ENCODE peak calls at places on chromosomes 11 and 22, in seven cellular contexts. One of them, this sample, is unnamed.

GRCh38 chr11:635945-636510 is 1.0 kb upstream of the DRD4 start:
- DNase-seq in left lung: no peak
- DNase-seq in GM10248: no peak
- DNase-seq in cardiac muscle cell: no peak
- DNase-seq in lower leg skin: no peak
- DNase-seq in GM20000: no peak
- DNase-seq in AG04450: no peak
- DNase-seq in this sample: no peak

GRCh38 chr11:133732109-133732508 is 113.2 kb downstream of the SPATA19 start:
- DNase-seq in cardiac muscle cell: no peak
- DNase-seq in left lung: no peak
- DNase-seq in lower leg skin: no peak
- DNase-seq in AG04450: no peak
- DNase-seq in GM10248: no peak
- DNase-seq in GM20000: no peak
- DNase-seq in this sample: no peak

GRCh38 chr11:47387944-47388696 is 9.8 kb upstream of the SPI1 start:
- DNase-seq in GM20000: no peak
- DNase-seq in AG04450: no peak
- DNase-seq in left lung: peak
- DNase-seq in lower leg skin: no peak
- DNase-seq in cardiac muscle cell: no peak
- DNase-seq in GM10248: no peak
- DNase-seq in this sample: no peak

GRCh38 chr11:7546324-7546791 is 32.6 kb downstream of the PPFIBP2 start:
- DNase-seq in GM20000: no peak
- DNase-seq in lower leg skin: peak
- DNase-seq in AG04450: no peak
- DNase-seq in left lung: no peak
- DNase-seq in GM10248: no peak
- DNase-seq in cardiac muscle cell: no peak
- DNase-seq in this sample: no peak

GRCh38 chr11:35033011-35033410 is 106.0 kb upstream of the CD44 start:
- DNase-seq in cardiac muscle cell: no peak
- DNase-seq in GM20000: no peak
- DNase-seq in lower leg skin: no peak
- DNase-seq in GM10248: no peak
- DNase-seq in AG04450: no peak
- DNase-seq in left lung: no peak
- DNase-seq in this sample: no peak

GRCh38 chr22:21443057-21443734 is 24.0 kb upstream of the TMEM191C start:
- DNase-seq in cardiac muscle cell: no peak
- DNase-seq in AG04450: no peak
- DNase-seq in lower leg skin: peak
- DNase-seq in GM10248: no peak
- DNase-seq in left lung: peak
- DNase-seq in GM20000: no peak
- DNase-seq in this sample: no peak

GRCh38 chr11:134663506-134664313 is 251.7 kb upstream of the B3GAT1 start:
- DNase-seq in left lung: no peak
- DNase-seq in lower leg skin: peak
- DNase-seq in cardiac muscle cell: no peak
- DNase-seq in GM10248: no peak
- DNase-seq in GM20000: no peak
- DNase-seq in AG04450: no peak
- DNase-seq in this sample: no peak

GRCh38 chr11:129740125-129740719 is 75.4 kb upstream of the TMEM45B start:
- DNase-seq in cardiac muscle cell: no peak
- DNase-seq in lower leg skin: no peak
- DNase-seq in GM20000: no peak
- DNase-seq in AG04450: no peak
- DNase-seq in left lung: no peak
- DNase-seq in GM10248: no peak
- DNase-seq in this sample: no peak

GRCh38 chr22:38935023-38935422 is 22.4 kb upstream of the APOBEC3A start:
- DNase-seq in lower leg skin: peak
- DNase-seq in AG04450: no peak
- DNase-seq in GM20000: no peak
- DNase-seq in cardiac muscle cell: no peak
- DNase-seq in left lung: peak
- DNase-seq in GM10248: no peak
- DNase-seq in this sample: no peak

GRCh38 chr22:17095538-17095937 is 10.7 kb downstream of the IL17RA start:
- DNase-seq in GM20000: no peak
- DNase-seq in left lung: no peak
- DNase-seq in cardiac muscle cell: no peak
- DNase-seq in AG04450: no peak
- DNase-seq in GM10248: no peak
- DNase-seq in lower leg skin: peak
- DNase-seq in this sample: no peak

GRCh38 chr11:114309517-114309916 is 13.3 kb downstream of the NNMT start:
- DNase-seq in left lung: no peak
- DNase-seq in GM10248: no peak
- DNase-seq in lower leg skin: no peak
- DNase-seq in AG04450: no peak
- DNase-seq in cardiac muscle cell: peak
- DNase-seq in GM20000: no peak
- DNase-seq in this sample: no peak

GRCh38 chr11:111422494-111423249 is 43.6 kb upstream of the POU2AF1 start:
- DNase-seq in GM20000: peak
- DNase-seq in lower leg skin: peak
- DNase-seq in cardiac muscle cell: peak
- DNase-seq in AG04450: no peak
- DNase-seq in GM10248: peak
- DNase-seq in left lung: no peak
- DNase-seq in this sample: peak

DNA sequence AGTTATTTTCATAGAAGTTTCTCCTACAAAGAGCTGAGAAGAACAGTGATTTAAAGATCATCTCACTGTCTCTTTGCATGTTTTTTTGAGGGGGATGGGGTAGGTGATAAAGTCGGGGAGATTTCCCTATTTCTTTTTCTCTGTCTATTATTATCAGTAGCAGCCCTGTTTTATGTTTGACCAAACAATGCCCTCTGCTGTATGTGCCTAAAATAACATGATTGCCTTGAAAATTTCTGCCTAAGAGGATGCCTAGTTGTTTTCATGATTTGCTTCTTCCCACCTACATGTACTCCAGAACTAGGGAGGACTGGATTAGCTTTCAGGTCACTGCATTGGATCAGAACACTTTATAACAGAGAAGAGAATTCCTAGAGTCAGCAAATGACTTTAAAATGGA is 1330.2 kb downstream of the LRRC4C start:
- DNase-seq in GM20000: peak
- DNase-seq in left lung: no peak
- DNase-seq in cardiac muscle cell: peak
- DNase-seq in AG04450: no peak
- DNase-seq in GM10248: peak
- DNase-seq in lower leg skin: no peak
- DNase-seq in this sample: no peak
- TF ChIP-seq CTCF in GM20000: peak
- TF ChIP-seq CTCF in left lung: peak
- TF ChIP-seq CTCF in cardiac muscle cell: no peak
- TF ChIP-seq CTCF in AG04450: peak
- TF ChIP-seq CTCF in GM10248: no peak
- TF ChIP-seq CTCF in lower leg skin: no peak
- TF ChIP-seq CTCF in this sample: no peak

GRCh38 chr11:68012044-68012842 is 2.1 kb downstream of the ALDH3B1 start:
- DNase-seq in GM10248: no peak
- DNase-seq in lower leg skin: no peak
- DNase-seq in left lung: peak
- DNase-seq in GM20000: no peak
- DNase-seq in AG04450: no peak
- DNase-seq in cardiac muscle cell: no peak
- DNase-seq in this sample: no peak

GRCh38 chr11:68013611-68014156 is 3.6 kb downstream of the ALDH3B1 start:
- DNase-seq in lower leg skin: no peak
- DNase-seq in AG04450: no peak
- DNase-seq in GM10248: no peak
- DNase-seq in GM20000: no peak
- DNase-seq in left lung: peak
- DNase-seq in cardiac muscle cell: no peak
- DNase-seq in this sample: no peak

GRCh38 chr11:68011046-68011943 is 1.2 kb downstream of the ALDH3B1 start:
- DNase-seq in left lung: no peak
- DNase-seq in cardiac muscle cell: no peak
- DNase-seq in AG04450: no peak
- DNase-seq in GM10248: no peak
- DNase-seq in lower leg skin: no peak
- DNase-seq in GM20000: no peak
- DNase-seq in this sample: no peak

GRCh38 chr11:68014157-68014965 is 4.2 kb downstream of the ALDH3B1 start:
- DNase-seq in GM20000: no peak
- DNase-seq in lower leg skin: peak
- DNase-seq in AG04450: peak
- DNase-seq in GM10248: no peak
- DNase-seq in left lung: peak
- DNase-seq in cardiac muscle cell: peak
- DNase-seq in this sample: no peak

DNA sequence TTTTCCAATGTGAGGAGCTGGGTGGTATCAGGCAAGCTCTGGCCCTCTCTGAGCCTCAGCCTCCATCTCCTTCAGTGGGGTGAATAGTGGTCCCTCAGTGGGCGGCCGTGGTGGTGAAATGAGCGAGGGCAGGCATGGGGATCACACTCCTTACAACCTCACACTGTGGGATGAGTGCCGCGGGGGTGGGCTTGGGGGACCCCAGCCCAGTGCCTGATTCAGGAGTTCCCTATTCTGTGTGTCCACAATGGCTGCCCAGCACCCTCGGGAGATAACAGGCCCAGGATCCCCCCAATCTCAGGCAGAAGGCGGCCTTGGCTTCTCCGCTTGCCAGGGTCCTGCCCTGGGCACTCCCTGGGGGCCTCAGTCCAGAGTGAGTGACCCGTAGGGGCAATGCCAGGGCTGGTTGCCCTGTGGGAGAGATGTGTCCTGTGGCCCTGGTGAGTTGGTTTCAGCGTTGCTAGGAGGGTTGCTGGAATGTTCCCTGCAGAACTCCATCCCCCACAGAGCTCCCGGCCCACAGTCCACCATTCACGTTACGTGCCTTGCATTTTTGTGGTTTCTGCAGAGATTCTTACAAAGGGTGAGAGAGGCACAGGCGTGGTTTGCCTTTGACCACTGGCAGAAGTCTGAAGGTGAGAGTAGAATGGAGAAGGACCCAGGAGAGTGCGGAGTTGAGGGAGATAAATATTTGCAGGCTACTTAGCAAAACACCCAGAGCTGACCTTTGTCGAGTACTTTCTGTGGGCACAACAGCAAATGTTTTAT is 2.9 kb downstream of the ALDH3B1 start:
- DNase-seq in cardiac muscle cell: peak
- DNase-seq in GM10248: no peak
- DNase-seq in AG04450: peak
- DNase-seq in left lung: peak
- DNase-seq in lower leg skin: no peak
- DNase-seq in GM20000: no peak
- DNase-seq in this sample: no peak
- TF ChIP-seq CTCF in cardiac muscle cell: no peak
- TF ChIP-seq CTCF in GM10248: no peak
- TF ChIP-seq CTCF in AG04450: no peak
- TF ChIP-seq CTCF in left lung: no peak
- TF ChIP-seq CTCF in lower leg skin: no peak
- TF ChIP-seq CTCF in GM20000: no peak
- TF ChIP-seq CTCF in this sample: no peak

GRCh38 chr22:44335066-44335839 is 22.5 kb upstream of the SHISAL1 start:
- DNase-seq in AG04450: no peak
- DNase-seq in GM10248: no peak
- DNase-seq in left lung: no peak
- DNase-seq in GM20000: no peak
- DNase-seq in lower leg skin: no peak
- DNase-seq in cardiac muscle cell: no peak
- DNase-seq in this sample: no peak

GRCh38 chr22:44336962-44337657 is 24.4 kb upstream of the SHISAL1 start:
- DNase-seq in lower leg skin: no peak
- DNase-seq in GM10248: no peak
- DNase-seq in cardiac muscle cell: no peak
- DNase-seq in GM20000: no peak
- DNase-seq in left lung: peak
- DNase-seq in AG04450: no peak
- DNase-seq in this sample: no peak

GRCh38 chr22:44337658-44338004 is 24.9 kb upstream of the SHISAL1 start:
- DNase-seq in lower leg skin: no peak
- DNase-seq in GM10248: no peak
- DNase-seq in AG04450: peak
- DNase-seq in GM20000: no peak
- DNase-seq in cardiac muscle cell: peak
- DNase-seq in left lung: no peak
- DNase-seq in this sample: peak

GRCh38 chr22:44333847-44334635 is 21.3 kb upstream of the SHISAL1 start:
- DNase-seq in left lung: no peak
- DNase-seq in lower leg skin: no peak
- DNase-seq in GM10248: no peak
- DNase-seq in GM20000: no peak
- DNase-seq in cardiac muscle cell: no peak
- DNase-seq in AG04450: no peak
- DNase-seq in this sample: no peak

GRCh38 chr22:44335903-44336803 is 23.4 kb upstream of the SHISAL1 start:
- DNase-seq in GM10248: no peak
- DNase-seq in AG04450: no peak
- DNase-seq in lower leg skin: no peak
- DNase-seq in GM20000: no peak
- DNase-seq in left lung: no peak
- DNase-seq in cardiac muscle cell: no peak
- DNase-seq in this sample: peak
- TF ChIP-seq CTCF in GM10248: peak
- TF ChIP-seq CTCF in AG04450: no peak
- TF ChIP-seq CTCF in lower leg skin: no peak
- TF ChIP-seq CTCF in GM20000: no peak
- TF ChIP-seq CTCF in left lung: no peak
- TF ChIP-seq CTCF in cardiac muscle cell: no peak
- TF ChIP-seq CTCF in this sample: no peak

DNA sequence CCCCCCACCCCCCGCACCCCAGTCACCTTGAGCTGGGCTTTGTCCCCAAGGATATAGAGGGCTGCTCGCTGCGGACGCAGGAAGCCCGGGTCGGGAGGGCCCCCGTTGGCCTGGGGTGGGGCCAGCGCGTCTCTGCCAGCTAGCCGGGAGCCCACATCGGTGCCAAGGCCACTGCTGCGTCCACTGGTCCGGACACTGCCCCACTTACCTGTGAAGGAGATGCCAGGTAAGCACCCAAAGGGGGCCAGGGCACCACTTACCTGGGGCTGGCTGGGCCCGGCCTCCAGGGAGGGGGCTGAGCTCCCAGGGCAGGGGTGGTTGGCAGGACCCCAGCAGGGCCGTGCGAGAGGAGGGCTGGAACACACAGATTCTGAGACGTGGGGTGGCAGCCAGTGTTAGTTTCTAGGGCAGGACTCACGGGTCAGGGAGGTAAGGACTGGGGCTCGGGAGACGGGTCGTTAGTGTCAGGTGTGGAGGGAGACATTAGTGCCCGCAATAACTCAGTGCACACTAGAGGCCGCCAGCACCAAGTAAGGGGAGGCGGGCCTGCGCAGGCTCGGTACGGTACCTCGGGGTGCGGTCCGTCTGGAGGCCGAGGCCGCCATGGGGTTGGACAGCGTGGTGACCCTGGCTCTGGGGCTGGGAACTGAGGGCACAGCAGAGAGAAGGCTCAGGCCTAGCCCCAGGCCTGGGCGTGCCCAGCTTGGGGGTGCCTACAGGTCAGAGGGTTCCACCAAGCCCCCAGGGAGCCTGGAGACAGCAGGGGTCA is 18.2 kb downstream of the SBF1 start:
- DNase-seq in GM20000: no peak
- DNase-seq in left lung: no peak
- DNase-seq in AG04450: no peak
- DNase-seq in lower leg skin: no peak
- DNase-seq in GM10248: no peak
- DNase-seq in cardiac muscle cell: no peak
- DNase-seq in this sample: peak
- TF ChIP-seq CTCF in GM20000: peak
- TF ChIP-seq CTCF in left lung: no peak
- TF ChIP-seq CTCF in AG04450: peak
- TF ChIP-seq CTCF in lower leg skin: no peak
- TF ChIP-seq CTCF in GM10248: peak
- TF ChIP-seq CTCF in cardiac muscle cell: peak
- TF ChIP-seq CTCF in this sample: peak